ENCODE peak calls at places on chromosomes 2 and 18, in four cellular contexts. M is mesothelial cell of epicardium, U is coronary artery, H is posterior vena cava. X is an unnamed sample.

GRCh38 chr2:29075894-29076700 is 1.8 kb upstream of the PCARE start:
- DNase-seq in U (no peak), M (no peak), H (no peak), X (no peak)

GRCh38 chr2:12424219-12424618 is 292.5 kb upstream of the TRIB2 start:
- DNase-seq in M (no peak), U (no peak), H (no peak), X (no peak)

GRCh38 chr2:217944923-217945322 is 57.9 kb downstream of the TNS1 start:
- DNase-seq in M (no peak), U (no peak), H (peak; percentile 41), X (peak; percentile 32)

GRCh38 chr2:18046558-18046957 is 168.1 kb downstream of the KCNS3 start:
- DNase-seq in H (no peak), M (no peak), U (no peak), X (no peak)

GRCh38 chr2:239500915-239501630 is 100.3 kb upstream of the HDAC4 start:
- DNase-seq in M (no peak), U (no peak), H (no peak), X (no peak)

GRCh38 chr18:33495278-33495677 is 54.8 kb upstream of the CCDC178 start:
- DNase-seq in U (no peak), H (no peak), M (no peak), X (no peak)

GRCh38 chr2:68709421-68709911 is 25.1 kb upstream of the ARHGAP25 start:
- DNase-seq in U (no peak), H (no peak), M (no peak), X (no peak)

GRCh38 chr2:168396131-168396530 is 59.9 kb upstream of the CERS6 start:
- DNase-seq in M (no peak), U (no peak), H (no peak), X (no peak)

GRCh38 chr2:165857881-165858280 is 63.8 kb upstream of the GALNT3 start:
- DNase-seq in H (no peak), U (no peak), M (no peak), X (no peak)

GRCh38 chr2:213188971-213189899 is 37.8 kb upstream of the IKZF2 start:
- DNase-seq in U (no peak), M (no peak), H (no peak), X (no peak)

GRCh38 chr2:230319211-230319862 is 7.7 kb upstream of the SP140L start:
- DNase-seq in H (no peak), U (no peak), M (no peak), X (no peak)

GRCh38 chr2:143083636-143084035 is 45.6 kb upstream of the ARHGAP15 start:
- DNase-seq in U (no peak), M (no peak), H (no peak), X (no peak)

GRCh38 chr2:169087757-169088379 is 18.5 kb downstream of the DHRS9 start:
- DNase-seq in M (no peak), H (no peak), U (no peak), X (no peak)

GRCh38 chr2:218286570-218287459 is 5.5 kb downstream of the TMBIM1 start:
- DNase-seq in M (peak; percentile 53), U (peak; percentile 96), H (peak; percentile 96), X (peak; percentile 89)

GRCh38 chr2:45315881-45316280 is 295.2 kb downstream of the SRBD1 start:
- DNase-seq in H (no peak), M (no peak), U (no peak), X (no peak)

GRCh38 chr18:77608807-77609206 is 359.2 kb downstream of the GALR1 start:
- DNase-seq in H (no peak), U (no peak), M (no peak), X (no peak)

GRCh38 chr2:175401956-175402469 is 220.5 kb upstream of the ATP5MC3 start:
- DNase-seq in H (no peak), M (no peak), U (no peak), X (no peak)

GRCh38 chr2:10493636-10494281 is 45.6 kb upstream of the ODC1 start:
- DNase-seq in H (peak; percentile 70), U (peak; percentile 50), M (no peak), X (peak; percentile 85)

GRCh38 chr2:28955492-28955891 is 25.6 kb upstream of the TOGARAM2 start:
- DNase-seq in H (no peak), U (no peak), M (no peak), X (no peak)

GRCh38 chr2:111659361-111660281 is 224.4 kb downstream of the ANAPC1 start:
- DNase-seq in H (peak; percentile 90), M (no peak), U (peak; percentile 91), X (peak; percentile 87)

GRCh38 chr18:47149457-47150028 is 757 bp downstream of the HDHD2 start:
- DNase-seq in U (no peak), M (no peak), H (no peak), X (no peak)

GRCh38 chr2:207925601-207926000 is 99.7 kb downstream of the PLEKHM3 start:
- DNase-seq in U (no peak), H (no peak), M (no peak), X (no peak)

GRCh38 chr2:45168731-45169338 is 159.6 kb upstream of the SIX2 start:
- DNase-seq in M (no peak), H (no peak), U (no peak), X (no peak)

GRCh38 chr2:128536925-128537620 is 218.4 kb upstream of the HS6ST1 start:
- DNase-seq in M (no peak), H (no peak), U (no peak), X (no peak)

GRCh38 chr2:188204830-188205229 is 86.8 kb upstream of the GULP1 start:
- DNase-seq in M (no peak), U (no peak), H (no peak), X (no peak)

GRCh38 chr2:218878941-218879761 is 1.5 kb upstream of the WNT10A start:
- DNase-seq in H (peak; percentile 46), U (no peak), M (no peak), X (peak; percentile 47)

GRCh38 chr2:84807063-84807485 is 73.8 kb downstream of the TRABD2A start:
- DNase-seq in M (no peak), U (no peak), H (no peak), X (no peak)

GRCh38 chr2:189673661-189674373 is 653 bp upstream of the ANKAR start:
- DNase-seq in M (no peak), U (no peak), H (no peak), X (no peak)

X was measured in upper lobe of right lung.